ENCODE peak calls at places on chromosomes 11 and 22, in four cellular contexts. C is HEK293T, R is K562, N is HepG2. X is an unnamed sample.

GRCh38 chr11:31240340-31240904 is 129.1 kb downstream of the DCDC1 start:
- DNase-seq in C (peak; percentile 30), R (peak; percentile 19), N (peak; percentile 59), X (peak; percentile 39)

GRCh38 chr11:111937859-111938258 is 716 bp downstream of the DIXDC1 start:
- DNase-seq in C (no peak), R (no peak), N (no peak), X (no peak)

GRCh38 chr11:15341587-15341986 is 226.9 kb downstream of the INSC start:
- DNase-seq in C (no peak), R (no peak), N (no peak), X (no peak)

GRCh38 chr11:132263875-132264274 is 893.5 kb downstream of the NTM start:
- DNase-seq in C (no peak), R (no peak), N (no peak), X (no peak)

GRCh38 chr11:46003647-46004046 is 81.2 kb downstream of the LARGE2 start:
- DNase-seq in C (no peak), R (no peak), N (no peak), X (no peak)

GRCh38 chr11:65041206-65042035 is at the start of gene SAC3D1:
- DNase-seq in C (peak; percentile 63), R (peak; percentile 81), N (no peak), X (peak; percentile 75)

GRCh38 chr11:91374794-91375193 is 849.8 kb upstream of the FAT3 start:
- DNase-seq in C (no peak), R (no peak), N (no peak), X (no peak)

GRCh38 chr11:58647141-58647699 is 24.8 kb downstream of the CNTF start:
- DNase-seq in C (no peak), R (no peak), N (no peak), X (no peak)

GRCh38 chr11:33377852-33378385 is 120.7 kb downstream of the HIPK3 start:
- DNase-seq in C (no peak), R (no peak), N (no peak), X (no peak)

GRCh38 chr11:74208507-74208906 is 37.4 kb downstream of the PPME1 start:
- DNase-seq in C (no peak), R (no peak), N (no peak), X (no peak)

GRCh38 chr11:35337919-35338316 is 81.4 kb downstream of the SLC1A2 start:
- DNase-seq in C (no peak), R (no peak), N (no peak), X (no peak)

GRCh38 chr22:40498454-40499186 is 128.2 kb downstream of the SGSM3 start:
- DNase-seq in C (no peak), R (no peak), N (peak; percentile 99), X (no peak)

GRCh38 chr11:17798253-17798652 is 63.7 kb downstream of the KCNC1 start:
- DNase-seq in C (no peak), R (no peak), N (no peak), X (no peak)

GRCh38 chr11:44860346-44860745 is 90.3 kb downstream of the TP53I11 start:
- DNase-seq in C (no peak), R (no peak), N (no peak), X (no peak)

GRCh38 chr11:12800032-12800671 is 125.9 kb downstream of the TEAD1 start:
- DNase-seq in C (peak; percentile 36), R (peak; percentile 56), N (peak; percentile 86), X (no peak)

GRCh38 chr22:49829044-49829719 is 1.5 kb upstream of the BRD1 start:
- DNase-seq in C (no peak), R (no peak), N (no peak), X (no peak)

GRCh38 chr11:47161134-47161854 is 15.4 kb downstream of the ARFGAP2 start:
- DNase-seq in C (peak; percentile 86), R (peak; percentile 82), N (peak; percentile 63), X (peak; percentile 82)

GRCh38 chr22:49887716-49888115 is 30.5 kb downstream of the ALG12 start:
- DNase-seq in C (no peak), R (no peak), N (no peak), X (no peak)

GRCh38 chr11:100638648-100639047 is 48.4 kb upstream of the ARHGAP42 start:
- DNase-seq in C (no peak), R (no peak), N (no peak), X (no peak)

GRCh38 chr11:14672635-14673034 is 29.0 kb downstream of the PDE3B start:
- DNase-seq in C (no peak), R (no peak), N (no peak), X (no peak)

GRCh38 chr22:22746963-22747933 is 102.8 kb downstream of the GGTLC2 start:
- DNase-seq in C (no peak), R (no peak), N (no peak), X (no peak)

GRCh38 chr11:87265132-87265531 is 227.4 kb downstream of the TMEM135 start:
- DNase-seq in C (no peak), R (no peak), N (no peak), X (no peak)

GRCh38 chr11:79165908-79166307 is 274.9 kb downstream of the TENM4 start:
- DNase-seq in C (no peak), R (no peak), N (no peak), X (no peak)

GRCh38 chr11:87451400-87451799 is 413.7 kb downstream of the TMEM135 start:
- DNase-seq in C (no peak), R (no peak), N (no peak), X (peak; percentile 11)

GRCh38 chr11:70569173-70569890 is 171.0 kb downstream of the CTTN start:
- DNase-seq in C (no peak), R (peak; percentile 28), N (no peak), X (no peak)

GRCh38 chr11:44789466-44789865 is 62.7 kb downstream of the TSPAN18 start:
- DNase-seq in C (no peak), R (no peak), N (no peak), X (no peak)

GRCh38 chr22:22840778-22841177 is 46.8 kb upstream of the IGLL5 start:
- DNase-seq in C (no peak), R (no peak), N (no peak), X (no peak)

GRCh38 chr11:16059332-16059731 is 297.0 kb downstream of the SOX6 start:
- DNase-seq in C (no peak), R (no peak), N (no peak), X (no peak)

GRCh38 chr22:48824673-48825651 is 1002.7 kb downstream of the BRD1 start:
- DNase-seq in C (no peak), R (no peak), N (no peak), X (no peak)

GRCh38 chr11:61919113-61919840 is 1.9 kb upstream of the RAB3IL1 start:
- DNase-seq in C (no peak), R (peak; percentile 16), N (no peak), X (no peak)

GRCh38 chr11:118238947-118239346 is 13.2 kb downstream of the MPZL3 start:
- DNase-seq in C (no peak), R (no peak), N (no peak), X (no peak)

GRCh38 chr11:892106-892505 is 18.5 kb downstream of the CHID1 start:
- DNase-seq in C (no peak), R (no peak), N (no peak), X (peak; percentile 33)

GRCh38 chr11:45816614-45817013 is 11.7 kb downstream of the SLC35C1 start:
- DNase-seq in C (no peak), R (no peak), N (no peak), X (peak; percentile 67)

GRCh38 chr11:58939277-58939676 is at the start of gene GLYATL1:
- DNase-seq in C (no peak), R (no peak), N (no peak), X (no peak)

GRCh38 chr22:38869663-38870062 is 2.4 kb downstream of the CBX6 start:
- DNase-seq in C (no peak), R (no peak), N (no peak), X (no peak)

GRCh38 chr22:19226428-19226827 is 47.9 kb upstream of the SLC25A1 start:
- DNase-seq in C (no peak), R (no peak), N (no peak), X (no peak)

GRCh38 chr11:20134991-20135736 is 25.1 kb downstream of the DBX1 start:
- DNase-seq in C (no peak), R (no peak), N (no peak), X (no peak)

DNA sequence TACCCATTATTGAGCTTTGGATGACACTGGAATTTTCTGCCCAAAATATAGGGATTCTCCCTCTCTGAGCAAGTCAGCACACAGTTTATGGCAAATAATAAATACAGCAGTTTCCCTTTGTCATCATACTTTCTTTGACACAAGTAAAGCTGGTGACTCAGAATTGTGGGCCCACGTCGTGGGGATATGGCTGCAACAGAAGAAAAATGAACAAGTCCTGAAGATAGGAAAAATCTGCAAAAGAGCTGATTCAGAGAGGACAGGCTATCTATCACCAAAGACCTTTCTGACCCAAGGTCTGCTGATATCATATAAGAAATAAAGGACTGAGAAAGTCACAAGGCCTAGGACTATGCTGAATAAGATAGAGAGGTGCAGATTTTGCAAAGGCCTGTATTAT is 236.2 kb upstream of the ZC3H12C start:
- DNase-seq in C (no peak), R (no peak), N (no peak), X (no peak)
- TF ChIP-seq ELF4 in C (no peak), R (no peak), N (no peak), X (no peak)

GRCh38 chr22:20803696-20804324 is 29.9 kb downstream of the SERPIND1 start:
- DNase-seq in C (peak; percentile 67), R (peak; percentile 78), N (peak; percentile 40), X (peak; percentile 71)
- TF ChIP-seq ELF4 in C (no peak), R (no peak), N (no peak), X (no peak)

DNA sequence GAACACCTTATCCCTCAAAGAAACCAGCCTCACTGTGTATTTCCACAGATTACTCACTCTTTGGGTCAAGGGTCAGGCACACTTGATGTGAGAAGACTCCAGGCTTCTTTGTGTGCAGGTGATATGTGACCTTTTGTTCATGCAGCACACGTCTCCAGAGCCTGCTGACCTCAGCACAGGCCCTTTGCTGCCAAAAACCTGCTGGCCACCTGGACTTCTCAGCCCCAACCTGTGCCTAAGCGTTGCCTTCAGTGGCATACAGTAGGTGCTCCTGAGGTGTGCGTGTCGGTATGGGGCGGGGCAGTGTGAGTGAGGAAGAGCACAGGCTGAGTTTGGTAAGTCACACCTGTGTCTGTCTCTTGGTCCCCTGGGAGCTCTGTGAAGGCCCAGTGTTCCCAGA is 58.1 kb downstream of the WNT11 start:
- DNase-seq in C (no peak), R (no peak), N (no peak), X (no peak)
- TF ChIP-seq ELF4 in C (no peak), R (no peak), N (no peak), X (no peak)

DNA sequence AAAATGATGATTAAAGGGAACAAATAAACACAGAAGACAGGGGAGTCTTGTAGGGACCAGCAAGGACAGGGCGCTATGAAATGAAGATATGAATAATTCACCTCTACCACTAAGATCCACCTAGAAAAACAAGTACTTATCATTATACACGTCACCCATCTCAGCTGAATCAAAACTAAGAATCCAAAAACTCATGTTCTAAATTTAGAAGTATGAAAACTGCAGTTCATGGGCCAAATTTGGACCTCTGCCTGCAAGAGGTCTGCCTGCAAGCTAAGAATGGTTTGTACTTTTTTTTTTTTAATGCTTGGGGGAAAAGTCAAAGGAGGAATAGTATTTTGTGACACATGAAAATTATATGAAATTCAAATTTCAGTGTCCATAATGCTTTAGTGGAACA is 11.9 kb downstream of the PLAAT3 start:
- DNase-seq in C (no peak), R (no peak), N (no peak), X (no peak)
- TF ChIP-seq ELF4 in C (no peak), R (no peak), N (no peak), X (no peak)

X was measured in WTC11.